ENCODE peak calls at places on chromosomes 4 and X, in four cellular contexts. F is SK-MEL-5, G is fibroblast of lung, H is NCI-H345. A is an unnamed sample.

GRCh38 chr4:6891436-6892170 is 18.0 kb upstream of the TBC1D14 start:
- DNase-seq in F (no peak), G (no peak), H (no peak), A (peak; percentile 36)

GRCh38 chrX:116417214-116417613 is 19.2 kb upstream of the SLC6A14 start:
- DNase-seq in F (no peak), G (no peak), H (peak; percentile 29), A (no peak)

GRCh38 chrX:153582896-153583295 is 16.0 kb downstream of the CCNQ start:
- DNase-seq in F (peak; percentile 69), G (peak; percentile 16), H (no peak), A (no peak)

GRCh38 chr4:175671491-175671934 is 140.6 kb downstream of the GPM6A start:
- DNase-seq in F (no peak), G (no peak), H (peak; percentile 24), A (no peak)

GRCh38 chr4:94701606-94702300 is 56.0 kb upstream of the BMPR1B start:
- DNase-seq in F (no peak), G (no peak), H (no peak), A (no peak)

GRCh38 chrX:37578045-37578444 is 6.6 kb downstream of the LANCL3 start:
- DNase-seq in F (no peak), G (no peak), H (no peak), A (no peak)

GRCh38 chrX:149630681-149631292 is 805 bp downstream of the TMEM185A start:
- DNase-seq in F (peak; percentile 28), G (peak; percentile 53), H (peak; percentile 1), A (peak; percentile 26)

GRCh38 chrX:134803551-134804183 is 145.4 kb upstream of the PLAC1 start:
- DNase-seq in F (peak; percentile 14), G (no peak), H (no peak), A (peak; percentile 14)

GRCh38 chrX:723781-724180 is 93.2 kb downstream of the SHOX start:
- DNase-seq in F (no peak), G (no peak), H (no peak), A (no peak)

GRCh38 chr4:108272566-108272965 is 103.8 kb upstream of the LEF1 start:
- DNase-seq in F (no peak), G (peak; percentile 54), H (no peak), A (no peak)

GRCh38 chrX:41720125-41720780 is 3.7 kb upstream of the GPR82 start:
- DNase-seq in F (no peak), G (no peak), H (no peak), A (peak; percentile 51)

GRCh38 chr4:116118216-116118615 is 967.2 kb downstream of the TRAM1L1 start:
- DNase-seq in F (no peak), G (no peak), H (peak; percentile 48), A (no peak)

GRCh38 chr4:3765271-3766206 is 646 bp upstream of the ADRA2C start:
- DNase-seq in F (peak; percentile 58), G (peak; percentile 18), H (peak; percentile 55), A (peak; percentile 1)

GRCh38 chr4:86816463-86817107 is 32.6 kb downstream of the SLC10A6 start:
- DNase-seq in F (no peak), G (peak; percentile 64), H (no peak), A (no peak)

GRCh38 chrX:16836371-16836770 is 33.8 kb downstream of the RBBP7 start:
- DNase-seq in F (peak; percentile 65), G (peak; percentile 49), H (no peak), A (no peak)

GRCh38 chr4:156378053-156378665 is 424.5 kb upstream of the CTSO start:
- DNase-seq in F (peak; percentile 44), G (peak; percentile 89), H (no peak), A (peak; percentile 24)

GRCh38 chr4:4848540-4848939 is 10.9 kb upstream of the MSX1 start:
- DNase-seq in F (no peak), G (no peak), H (no peak), A (no peak)

GRCh38 chr4:13344216-13344615 is 139.9 kb downstream of the RAB28 start:
- DNase-seq in F (peak; percentile 26), G (no peak), H (no peak), A (no peak)

GRCh38 chr4:113090954-113091353 is 41.5 kb downstream of the ANK2 start:
- DNase-seq in F (no peak), G (no peak), H (no peak), A (no peak)

GRCh38 chr4:162557516-162558106 is 393.8 kb upstream of the FSTL5 start:
- DNase-seq in F (no peak), G (no peak), H (no peak), A (no peak)

GRCh38 chrX:13774696-13775095 is 40.1 kb downstream of the OFD1 start:
- DNase-seq in F (no peak), G (no peak), H (peak; percentile 21), A (no peak)

GRCh38 chr4:6308890-6309643 is 39.4 kb downstream of the WFS1 start:
- DNase-seq in F (no peak), G (no peak), H (peak; percentile 77), A (no peak)

GRCh38 chr4:31370866-31371465 is 650.8 kb downstream of the PCDH7 start:
- DNase-seq in F (peak; percentile 71), G (peak; percentile 67), H (peak; percentile 38), A (peak; percentile 52)

GRCh38 chr4:159178147-159178541 is 75.3 kb downstream of the RAPGEF2 start:
- DNase-seq in F (no peak), G (peak; percentile 72), H (no peak), A (no peak)

GRCh38 chr4:106062452-106062875 is 167.2 kb downstream of the NPNT start:
- DNase-seq in F (no peak), G (peak; percentile 88), H (no peak), A (no peak)

GRCh38 chrX:39296472-39296871 is 495.2 kb downstream of the MID1IP1 start:
- DNase-seq in F (no peak), G (no peak), H (no peak), A (no peak)

GRCh38 chrX:68415289-68415688 is 18.0 kb downstream of the OPHN1 start:
- DNase-seq in F (peak; percentile 1), G (peak; percentile 77), H (no peak), A (no peak)